ENCODE peak calls at places on chromosomes 7 and 10, in five cellular contexts. U, V, M, X and B are unnamed samples.

GRCh38 chr10:94003496-94003895 is 9.8 kb downstream of the PLCE1 start:
- DNase-seq in U (no peak), M (no peak), V (no peak), X (no peak), B (no peak)

GRCh38 chr10:21090609-21091082 is 193.5 kb upstream of the NEBL start:
- DNase-seq in X (no peak), V (no peak), M (no peak), U (no peak), B (no peak)

GRCh38 chr10:114881916-114882315 is 56.1 kb upstream of the TRUB1 start:
- DNase-seq in M (no peak), X (no peak), V (no peak), U (no peak), B (no peak)

GRCh38 chr7:137146012-137146455 is 197.5 kb downstream of the PTN start:
- DNase-seq in X (peak; percentile 58), M (no peak), U (no peak), V (no peak), B (no peak)

GRCh38 chr10:32207544-32207943 is 139.4 kb downstream of the EPC1 start:
- DNase-seq in M (no peak), V (peak; percentile 76), U (peak; percentile 9), X (no peak), B (peak; percentile 62)

GRCh38 chr7:25360471-25360870 is 132.2 kb upstream of the NPVF start:
- DNase-seq in X (no peak), M (no peak), V (peak; percentile 40), U (no peak), B (no peak)

GRCh38 chr10:29377333-29377961 is 88.6 kb downstream of the LYZL1 start:
- DNase-seq in U (peak; percentile 25), V (peak; percentile 13), M (no peak), X (no peak), B (no peak)

GRCh38 chr10:103921750-103922195 is 3.8 kb upstream of the STN1 start:
- DNase-seq in U (no peak), M (no peak), X (peak; percentile 4), V (peak; percentile 53), B (no peak)

GRCh38 chr7:48087349-48087748 is 1.7 kb upstream of the UPP1 start:
- DNase-seq in M (no peak), U (no peak), V (no peak), X (peak; percentile 59), B (no peak)

GRCh38 chr7:65475734-65476319 is 102.2 kb downstream of the ZNF92 start:
- DNase-seq in X (no peak), V (peak; percentile 13), M (no peak), U (no peak), B (no peak)

GRCh38 chr7:103988468-103989199 is 824 bp downstream of the RELN start:
- DNase-seq in M (peak; percentile 56), V (no peak), U (no peak), X (no peak), B (no peak)

GRCh38 chr10:51700228-51700835 is 937 bp upstream of the CSTF2T start:
- DNase-seq in M (no peak), V (peak; percentile 28), X (no peak), U (peak; percentile 40), B (no peak)

GRCh38 chr7:41540601-41541000 is 162.3 kb downstream of the INHBA start:
- DNase-seq in M (no peak), V (no peak), X (no peak), U (no peak), B (no peak)

GRCh38 chr10:101130984-101131961 is at the start of gene TLX1:
- DNase-seq in M (peak; percentile 72), U (no peak), X (no peak), V (no peak), B (no peak)

GRCh38 chr10:26254616-26255015 is 38.0 kb downstream of the GAD2 start:
- DNase-seq in U (no peak), X (no peak), V (no peak), M (no peak), B (no peak)

GRCh38 chr10:128563387-128563786 is 437.2 kb upstream of the MKI67 start:
- DNase-seq in U (no peak), X (no peak), V (no peak), M (no peak), B (no peak)

GRCh38 chr7:99248391-99249067 is 24.1 kb upstream of the MYH16 start:
- DNase-seq in M (no peak), V (no peak), U (no peak), X (no peak), B (peak; percentile 53)

GRCh38 chr7:152383341-152384234 is 52.2 kb downstream of the KMT2C start:
- DNase-seq in X (peak; percentile 93), M (no peak), U (no peak), V (peak; percentile 18), B (no peak)

GRCh38 chr7:16754869-16755317 is 1.3 kb downstream of the TSPAN13 start:
- DNase-seq in M (no peak), V (peak; percentile 40), U (no peak), X (no peak), B (no peak)
- H3K4me3 ChIP-seq in M (peak overlapping the region; percentile 80), V (peak overlapping the region; percentile 62), U (no peak overlapping the region), X (no peak overlapping the region), B (peak overlapping the region; percentile 75)

DNA sequence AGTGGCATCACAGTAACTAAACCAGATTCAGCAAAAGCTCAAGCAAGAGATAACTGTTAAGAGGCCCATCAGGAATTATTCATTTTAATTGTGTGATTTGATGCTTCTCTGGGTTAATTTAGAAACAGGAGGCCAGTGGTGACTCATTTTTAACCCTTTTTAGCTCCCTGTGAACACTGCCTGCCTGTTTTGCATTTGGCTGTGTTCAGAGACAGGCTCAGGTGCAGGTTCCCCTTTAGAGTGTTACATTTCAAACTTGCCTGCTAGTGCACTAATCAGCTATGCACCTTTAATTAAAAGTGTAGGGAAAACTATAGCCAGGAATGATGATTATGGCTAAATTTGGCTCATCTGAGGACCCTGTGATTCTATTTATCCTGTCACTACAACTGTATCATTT is 6.5 kb downstream of the STAMBPL1 start:
- DNase-seq in U (no peak), M (no peak), V (no peak), X (no peak), B (no peak)
- H3K4me3 ChIP-seq in U (no peak overlapping the region), M (no peak overlapping the region), V (no peak overlapping the region), X (no peak overlapping the region), B (no peak overlapping the region)

GRCh38 chr7:122301291-122301690 is 3.3 kb downstream of the FEZF1 start:
- DNase-seq in U (no peak), M (no peak), V (no peak), X (no peak), B (no peak)
- H3K4me3 ChIP-seq in U (no peak overlapping the region), M (no peak overlapping the region), V (no peak overlapping the region), X (no peak overlapping the region), B (no peak overlapping the region)

GRCh38 chr10:91344117-91344856 is 65.9 kb upstream of the HECTD2 start:
- DNase-seq in V (no peak), X (no peak), M (no peak), U (no peak), B (no peak)

GRCh38 chr10:91345716-91346115 is 64.4 kb upstream of the HECTD2 start:
- DNase-seq in M (no peak), X (no peak), U (no peak), V (no peak), B (no peak)

GRCh38 chr10:91339729-91340128 is 70.4 kb upstream of the HECTD2 start:
- DNase-seq in M (no peak), X (no peak), U (no peak), V (no peak), B (no peak)

GRCh38 chr10:91343010-91343409 is 67.1 kb upstream of the HECTD2 start:
- DNase-seq in X (no peak), M (no peak), V (no peak), U (no peak), B (no peak)

GRCh38 chr10:91340613-91341362 is 69.4 kb upstream of the HECTD2 start:
- DNase-seq in X (peak; percentile 83), M (no peak), U (no peak), V (no peak), B (no peak)
- H3K4me3 ChIP-seq in X (no peak overlapping the region), M (no peak overlapping the region), U (no peak overlapping the region), V (no peak overlapping the region), B (no peak overlapping the region)